ENCODE peak calls at places on chromosomes 1 and 21, in four cellular contexts. F is Panc1, G is heart left ventricle, W is fibroblast of mammary gland. I is an unnamed sample.

GRCh38 chr1:183807549-183808168 is 2.7 kb downstream of the RGL1 start:
- DNase-seq in F (no peak), G (peak; percentile 32), W (peak; percentile 89), I (peak; percentile 66)

GRCh38 chr21:38067086-38067739 is 151.0 kb upstream of the KCNJ6 start:
- DNase-seq in F (no peak), G (no peak), W (peak; percentile 15), I (peak; percentile 6)

GRCh38 chr1:5980314-5981008 is 11.8 kb downstream of the NPHP4 start:
- DNase-seq in F (no peak), G (peak; percentile 56), W (peak; percentile 81), I (peak; percentile 59)

GRCh38 chr1:3436901-3437300 is 17.6 kb upstream of the ARHGEF16 start:
- DNase-seq in F (no peak), G (no peak), W (no peak), I (no peak)

GRCh38 chr1:201198598-201198997 is 8.0 kb downstream of the IGFN1 start:
- DNase-seq in F (no peak), G (no peak), W (no peak), I (no peak)

GRCh38 chr1:231421616-231421970 is 494 bp downstream of the EGLN1 start:
- DNase-seq in F (no peak), G (peak; percentile 32), W (no peak), I (no peak)

GRCh38 chr1:44867801-44868200 is 24.7 kb upstream of the PTCH2 start:
- DNase-seq in F (no peak), G (no peak), W (no peak), I (no peak)

GRCh38 chr21:44815225-44815624 is 2.6 kb downstream of the SUMO3 start:
- DNase-seq in F (no peak), G (no peak), W (no peak), I (no peak)

GRCh38 chr1:29342351-29342750 is 106.0 kb downstream of the PTPRU start:
- DNase-seq in F (no peak), G (no peak), W (no peak), I (no peak)

GRCh38 chr1:29343476-29343875 is 107.2 kb downstream of the PTPRU start:
- DNase-seq in F (no peak), G (no peak), W (no peak), I (no peak)

GRCh38 chr1:29343908-29344307 is 107.6 kb downstream of the PTPRU start:
- DNase-seq in F (no peak), G (no peak), W (no peak), I (no peak)

GRCh38 chr1:29344336-29344735 is 108.0 kb downstream of the PTPRU start:
- DNase-seq in F (no peak), G (no peak), W (no peak), I (no peak)

DNA sequence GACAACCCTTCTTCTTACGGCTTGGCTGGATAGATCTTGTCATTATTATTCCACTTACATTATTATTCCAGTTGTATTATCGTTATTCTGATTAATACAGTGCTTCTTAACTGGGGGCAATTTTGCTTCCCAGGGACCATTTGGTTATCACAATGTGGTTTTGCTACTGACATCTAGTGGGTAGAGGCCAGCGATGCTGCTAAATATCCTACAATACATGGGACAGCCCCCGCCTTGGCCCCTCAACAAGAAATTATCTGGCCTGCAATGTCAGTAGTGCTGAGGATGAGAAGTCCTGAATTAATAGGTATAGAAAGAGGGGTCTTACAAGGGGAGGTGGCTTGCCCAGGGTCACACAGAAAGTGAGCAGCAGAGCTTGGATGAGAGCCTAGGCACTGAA is 105.6 kb downstream of the PTPRU start:
- DNase-seq in F (no peak), G (no peak), W (peak; percentile 3), I (no peak)
- TF ChIP-seq CTCF in F (peak; percentile 53), G (no peak), W (peak; percentile 5), I (no peak)

DNA sequence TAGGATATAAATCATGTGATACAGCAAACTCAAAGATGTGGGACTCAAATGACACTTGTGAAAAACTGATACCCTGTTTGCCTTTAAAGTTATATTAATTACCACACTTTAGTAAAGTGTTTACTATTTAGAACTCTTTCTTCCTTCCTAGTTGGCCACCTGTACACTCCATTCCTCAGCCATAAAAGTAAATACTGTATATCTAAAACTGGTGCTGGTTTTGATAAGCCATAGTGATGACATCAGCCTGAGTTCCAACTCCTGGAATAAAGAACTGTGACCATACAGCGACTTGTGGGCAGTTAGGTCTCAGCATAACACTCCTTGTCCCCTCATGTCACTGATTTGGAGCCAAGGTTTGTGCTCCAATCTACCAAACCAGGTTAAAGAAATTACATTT is 2.8 kb downstream of the PTGER3 start:
- DNase-seq in F (no peak), G (no peak), W (no peak), I (no peak)
- H3K4me3 ChIP-seq in F (no peak overlapping the region), G (no peak overlapping the region), W (no peak overlapping the region), I (no peak overlapping the region)

GRCh38 chr1:110196917-110197782 is 13.0 kb upstream of the KCNC4 start:
- DNase-seq in F (no peak), G (no peak), W (peak; percentile 50), I (peak; percentile 50)
- TF ChIP-seq CTCF in F (peak; percentile 91), G (peak; percentile 86), W (peak; percentile 98), I (peak; percentile 97)

GRCh38 chr1:65432918-65433317 is 12.4 kb downstream of the LEPR start:
- DNase-seq in F (no peak), G (no peak), W (no peak), I (no peak)
- H3K4me3 ChIP-seq in F (no peak overlapping the region), G (no peak overlapping the region), W (no peak overlapping the region), I (no peak overlapping the region)

GRCh38 chr1:24374891-24375786 is 38.4 kb downstream of the STPG1 start:
- DNase-seq in F (peak; percentile 57), G (no peak), W (no peak), I (no peak)
- TF ChIP-seq CTCF in F (no peak), G (no peak), W (no peak), I (no peak)

GRCh38 chr1:167635233-167635648 is 5.2 kb downstream of the RCSD1 start:
- DNase-seq in F (no peak), G (peak; percentile 65), W (no peak), I (peak; percentile 41)
- H3K4me3 ChIP-seq in F (no peak overlapping the region), G (peak overlapping the region; percentile 25), W (no peak overlapping the region), I (no peak overlapping the region)

GRCh38 chr1:33002006-33002405 is 34.7 kb downstream of the AK2 start:
- DNase-seq in F (no peak), G (no peak), W (no peak), I (no peak)

GRCh38 chr1:33000427-33001026 is 35.9 kb upstream of the RNF19B start:
- DNase-seq in F (no peak), G (no peak), W (no peak), I (no peak)

GRCh38 chr1:32998997-32999396 is 34.4 kb upstream of the RNF19B start:
- DNase-seq in F (no peak), G (peak; percentile 68), W (peak; percentile 29), I (peak; percentile 30)

GRCh38 chr1:33003657-33004056 is 33.0 kb downstream of the AK2 start:
- DNase-seq in F (no peak), G (no peak), W (no peak), I (no peak)

DNA sequence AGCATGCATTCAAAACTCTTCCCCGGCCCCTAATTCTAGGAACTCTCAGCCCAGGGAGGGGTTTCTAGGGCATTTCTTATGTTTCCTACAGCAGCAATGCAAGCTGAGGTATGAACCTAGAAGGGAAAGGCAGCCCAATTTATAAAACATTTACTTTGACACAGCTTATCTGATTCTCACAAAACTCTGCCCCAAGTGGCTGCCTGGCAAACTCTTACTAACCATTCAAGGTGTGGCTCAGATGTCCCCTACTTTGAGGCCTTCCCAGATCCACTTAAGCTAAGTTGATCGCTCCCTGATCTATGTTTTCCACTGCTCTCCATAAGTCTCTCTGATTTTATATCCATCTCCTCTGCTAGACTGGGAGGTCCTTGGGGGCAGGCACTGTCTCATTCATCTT is 35.4 kb downstream of the AK2 start:
- DNase-seq in F (no peak), G (no peak), W (no peak), I (no peak)
- TF ChIP-seq CTCF in F (no peak), G (no peak), W (peak; percentile 18), I (peak; percentile 23)

DNA sequence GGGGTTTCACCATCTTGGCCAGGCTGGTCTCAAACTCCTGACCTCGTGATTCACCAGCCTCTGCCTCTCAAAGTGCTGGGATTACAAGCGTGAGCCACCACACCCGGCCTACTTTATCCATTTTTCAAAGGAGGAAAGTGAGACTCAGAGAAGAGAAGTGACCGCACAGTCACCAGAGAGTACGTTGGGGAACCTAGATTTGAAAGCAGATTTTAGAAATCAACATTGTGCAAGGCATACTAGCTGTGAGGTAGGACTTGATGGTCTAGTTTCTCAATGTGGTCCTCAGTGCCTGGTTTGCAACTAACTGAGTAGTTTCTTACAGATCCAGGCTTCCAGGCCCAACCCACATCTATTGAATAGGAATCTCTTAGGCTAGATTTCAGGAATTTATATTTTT is 1.7 kb upstream of the PRCC start:
- DNase-seq in F (no peak), G (no peak), W (no peak), I (no peak)
- H3K4me3 ChIP-seq in F (peak overlapping the region; percentile 84), G (peak overlapping the region; percentile 90), W (no peak overlapping the region), I (peak overlapping the region; percentile 87)

GRCh38 chr1:151620286-151620685 is 8.4 kb downstream of the SNX27 start:
- DNase-seq in F (no peak), G (no peak), W (peak; percentile 52), I (peak; percentile 51)
- TF ChIP-seq CTCF in F (no peak), G (no peak), W (no peak), I (no peak)

GRCh38 chr1:225780609-225781008 is 3.0 kb downstream of the SRP9 start:
- DNase-seq in F (no peak), G (no peak), W (no peak), I (no peak)
- H3K4me3 ChIP-seq in F (no peak overlapping the region), G (no peak overlapping the region), W (no peak overlapping the region), I (no peak overlapping the region)